ENCODE peak calls at places on chromosomes 11 and 22, in five cellular contexts. Y, Z, V, M and C are unnamed samples.

GRCh38 chr11:61679893-61680621 is at the start of gene DAGLA:
- DNase-seq in Z (peak; percentile 82), M (peak; percentile 91), Y (no peak), V (peak; percentile 82), C (peak; percentile 59)

GRCh38 chr11:93072236-93072635 is 102.8 kb downstream of the MTNR1B start:
- DNase-seq in V (no peak), M (no peak), Y (no peak), Z (no peak), C (no peak)

GRCh38 chr11:134558916-134559616 is 147.0 kb upstream of the B3GAT1 start:
- DNase-seq in V (no peak), M (peak; percentile 40), Y (no peak), Z (no peak), C (no peak)

GRCh38 chr11:11995601-11996000 is 12.8 kb downstream of the DKK3 start:
- DNase-seq in Y (no peak), M (no peak), Z (no peak), V (no peak), C (no peak)

GRCh38 chr11:111427471-111427912 is 48.4 kb upstream of the POU2AF1 start:
- DNase-seq in Z (no peak), M (no peak), Y (no peak), V (no peak), C (no peak)

GRCh38 chr11:76768091-76769047 is 14.8 kb upstream of the TSKU start:
- DNase-seq in Z (peak; percentile 77), V (no peak), Y (no peak), M (peak; percentile 80), C (peak; percentile 14)

GRCh38 chr11:124071622-124071948 is 30.5 kb upstream of the OR10G7 start:
- DNase-seq in M (no peak), Z (no peak), V (no peak), Y (no peak), C (no peak)

GRCh38 chr22:44205713-44206645 is 25.3 kb downstream of the PARVG start:
- DNase-seq in Z (no peak), Y (no peak), M (peak; percentile 57), V (no peak), C (no peak)

GRCh38 chr11:130868087-130868486 is 48.2 kb downstream of the SNX19 start:
- DNase-seq in Z (no peak), Y (no peak), M (no peak), V (no peak), C (no peak)

GRCh38 chr11:62905286-62905685 is 15.9 kb downstream of the CHRM1 start:
- DNase-seq in Z (no peak), Y (no peak), V (no peak), M (no peak), C (no peak)

GRCh38 chr11:12682288-12682687 is 8.1 kb downstream of the TEAD1 start:
- DNase-seq in Z (no peak), V (no peak), Y (no peak), M (no peak), C (no peak)

GRCh38 chr22:27420186-27420816 is 381.3 kb downstream of the MN1 start:
- DNase-seq in V (peak; percentile 36), Z (no peak), Y (no peak), M (no peak), C (no peak)

GRCh38 chr11:86145439-86146156 is 76.7 kb upstream of the PICALM start:
- DNase-seq in Y (no peak), V (no peak), M (no peak), Z (no peak), C (no peak)

GRCh38 chr11:65043881-65044501 is 3.0 kb downstream of the SAC3D1 start:
- DNase-seq in V (peak; percentile 30), M (peak; percentile 76), Z (peak; percentile 81), Y (no peak), C (no peak)

GRCh38 chr11:46107780-46108179 is 13.5 kb downstream of the PHF21A start:
- DNase-seq in Z (no peak), V (no peak), Y (no peak), M (no peak), C (no peak)

GRCh38 chr22:20465759-20466077 is 28.1 kb upstream of the SCARF2 start:
- DNase-seq in Z (no peak), V (no peak), M (no peak), Y (no peak), C (no peak)

GRCh38 chr22:49189871-49190270 is 637.8 kb downstream of the BRD1 start:
- DNase-seq in V (no peak), M (no peak), Y (no peak), Z (peak; percentile 37), C (no peak)

GRCh38 chr22:37842015-37842793 is 1.9 kb downstream of the ANKRD54 start:
- DNase-seq in M (no peak), Y (no peak), Z (no peak), V (no peak), C (no peak)

GRCh38 chr11:117557321-117557720 is 229.7 kb downstream of the CEP164 start:
- DNase-seq in Z (no peak), Y (no peak), V (no peak), M (peak; percentile 43), C (no peak)

GRCh38 chr22:36510966-36511881 is 4.4 kb upstream of the FOXRED2 start:
- DNase-seq in V (no peak), Y (no peak), M (no peak), Z (no peak), C (peak; percentile 60)

GRCh38 chr11:27209562-27210005 is 153.4 kb downstream of the CCDC34 start:
- DNase-seq in V (peak; percentile 41), M (no peak), Z (no peak), Y (no peak), C (peak; percentile 53)

GRCh38 chr22:42984397-42984796 is 30.6 kb downstream of the PACSIN2 start:
- DNase-seq in Y (no peak), Z (no peak), V (no peak), M (no peak), C (no peak)

GRCh38 chr22:40408718-40409612 is 38.6 kb downstream of the SGSM3 start:
- DNase-seq in V (no peak), Y (no peak), M (peak; percentile 57), Z (peak; percentile 14), C (no peak)

GRCh38 chr11:19777342-19778102 is 64.9 kb downstream of the NAV2 start:
- DNase-seq in M (no peak), Z (no peak), Y (peak; percentile 65), V (no peak), C (peak; percentile 83)
- H3K4me3 ChIP-seq in M (peak overlapping the region; percentile 48), Z (peak overlapping the region; percentile 55), Y (peak overlapping the region; percentile 40), V (peak overlapping the region; percentile 53), C (peak overlapping the region; percentile 54)

GRCh38 chr11:44627911-44628729 is 62.7 kb downstream of the CD82 start:
- DNase-seq in V (peak; percentile 77), M (peak; percentile 76), Z (peak; percentile 70), Y (no peak), C (peak; percentile 73)

GRCh38 chr11:44626645-44627044 is 61.2 kb downstream of the CD82 start:
- DNase-seq in V (no peak), M (no peak), Y (no peak), Z (no peak), C (no peak)

GRCh38 chr11:44624761-44625221 is 59.3 kb downstream of the CD82 start:
- DNase-seq in M (peak; percentile 28), Z (no peak), Y (no peak), V (no peak), C (no peak)

GRCh38 chr11:44623716-44624491 is 58.4 kb downstream of the CD82 start:
- DNase-seq in M (peak; percentile 59), Z (no peak), Y (no peak), V (no peak), C (no peak)

DNA sequence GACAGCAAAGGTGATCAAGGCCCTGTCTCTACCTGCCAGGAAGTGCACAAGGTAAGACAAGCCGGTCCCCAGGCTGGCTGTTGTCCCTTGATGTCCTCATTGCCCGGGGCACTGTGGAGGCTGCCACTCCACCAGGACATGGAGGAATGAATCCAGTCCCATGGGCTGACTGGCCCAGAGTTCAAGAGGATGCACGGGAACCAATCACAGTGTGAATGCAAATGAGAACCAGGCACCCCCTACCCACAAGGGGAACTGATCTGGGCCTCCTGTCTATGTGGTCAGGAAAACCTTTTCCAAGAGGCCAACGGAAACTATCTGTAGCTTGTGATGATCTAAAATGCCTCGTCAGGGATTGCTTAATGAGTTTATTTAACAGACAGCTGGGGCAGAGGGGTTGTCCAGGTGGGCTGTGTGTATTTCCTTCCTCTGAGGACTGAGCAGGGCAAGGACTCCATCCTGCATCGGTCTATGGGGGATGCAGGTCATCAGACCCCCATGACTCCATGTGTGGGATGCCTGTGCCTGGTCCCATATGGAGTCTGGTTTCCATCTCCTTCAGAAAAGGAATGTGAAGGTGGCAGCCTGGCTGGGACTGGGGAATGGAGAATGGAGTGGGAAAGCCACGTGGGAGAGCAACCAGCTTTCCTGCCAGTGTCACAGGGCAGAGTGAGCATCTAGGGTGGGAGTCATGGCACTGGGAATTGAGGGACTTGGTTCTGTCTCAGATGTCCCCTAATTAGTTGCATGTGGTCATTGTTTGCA is 60.5 kb downstream of the CD82 start:
- DNase-seq in Y (no peak), V (no peak), Z (no peak), M (peak; percentile 55), C (no peak)
- TF ChIP-seq CTCF in Y (no peak), V (no peak), Z (no peak), M (no peak), C (no peak)

GRCh38 chr22:32341122-32341740 is 16.4 kb upstream of the RFPL3 start:
- DNase-seq in Y (no peak), M (no peak), Z (no peak), V (no peak), C (no peak)

GRCh38 chr22:32338757-32339156 is 18.9 kb upstream of the RFPL3 start:
- DNase-seq in V (no peak), Z (no peak), Y (no peak), M (no peak), C (no peak)

GRCh38 chr22:32342977-32343376 is 14.7 kb upstream of the RFPL3 start:
- DNase-seq in V (no peak), Z (no peak), M (no peak), Y (no peak), C (no peak)

GRCh38 chr22:32339190-32340012 is 18.3 kb upstream of the RFPL3 start:
- DNase-seq in Z (no peak), Y (no peak), V (no peak), M (no peak), C (no peak)

GRCh38 chr22:32340437-32340836 is 17.2 kb upstream of the RFPL3 start:
- DNase-seq in M (no peak), Y (no peak), Z (no peak), V (no peak), C (no peak)
- H3K4me3 ChIP-seq in M (no peak overlapping the region), Y (no peak overlapping the region), Z (no peak overlapping the region), V (no peak overlapping the region), C (no peak overlapping the region)

DNA sequence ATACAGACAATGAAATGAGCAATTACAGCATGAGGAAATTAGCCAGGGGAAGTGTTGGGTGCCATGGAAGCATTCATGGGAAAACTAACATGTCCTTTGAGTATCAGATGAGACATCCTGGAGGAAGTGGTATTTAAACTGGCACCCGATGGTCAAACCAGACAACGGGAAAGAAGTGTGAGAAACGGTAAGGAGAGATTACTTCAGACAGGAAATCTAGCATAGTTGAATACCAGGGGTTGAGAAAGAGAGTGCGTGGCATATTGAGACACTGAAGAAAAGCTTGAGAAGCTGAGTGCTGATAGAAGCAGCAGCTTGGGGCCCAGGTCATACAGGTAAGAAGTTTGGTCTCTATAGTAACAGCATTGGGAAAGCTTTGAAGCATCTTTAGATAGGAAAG is 175.3 kb downstream of the C11orf87 start:
- DNase-seq in Y (no peak), M (no peak), Z (no peak), V (no peak), C (no peak)
- TF ChIP-seq CTCF in Y (no peak), M (no peak), Z (no peak), V (no peak), C (no peak)

GRCh38 chr22:45771057-45771456 is 99.4 kb downstream of the ATXN10 start:
- DNase-seq in M (no peak), Z (no peak), Y (no peak), V (no peak), C (no peak)
- H3K4me3 ChIP-seq in M (no peak overlapping the region), Z (no peak overlapping the region), Y (no peak overlapping the region), V (no peak overlapping the region), C (no peak overlapping the region)